ENCODE peak calls at places on chromosome 12, in five cellular contexts. W, E, Z, G and C are unnamed samples.

GRCh38 chr12:68157295-68157871 is 2.2 kb downstream of the IFNG start:
- ATAC-seq in Z (no peak), E (no peak), W (no peak), G (no peak), C (no peak)

GRCh38 chr12:67676624-67677023 is 28.1 kb downstream of the DYRK2 start:
- ATAC-seq in E (no peak), G (no peak), W (no peak), Z (no peak), C (no peak)

GRCh38 chr12:74539765-74540526 is 2.3 kb downstream of the ATXN7L3B start:
- ATAC-seq in Z (no peak), W (no peak), G (no peak), E (peak; percentile 4), C (no peak)

GRCh38 chr12:66312189-66312588 is 9.9 kb downstream of the HELB start:
- ATAC-seq in E (peak; percentile 51), W (no peak), Z (no peak), G (no peak), C (no peak)

GRCh38 chr12:67772276-67773169 is 124.0 kb downstream of the DYRK2 start:
- ATAC-seq in G (peak; percentile 54), E (no peak), W (no peak), Z (no peak), C (peak; percentile 70)

GRCh38 chr12:26340649-26341048 is 145.3 kb downstream of the SSPN start:
- ATAC-seq in E (peak; percentile 87), G (no peak), Z (no peak), W (peak; percentile 92), C (peak; percentile 70)

GRCh38 chr12:118436002-118436724 is 59.8 kb downstream of the SUDS3 start:
- ATAC-seq in Z (peak; percentile 74), G (peak; percentile 50), E (peak; percentile 68), W (no peak), C (no peak)

GRCh38 chr12:25518512-25518911 is 34.6 kb downstream of the LMNTD1 start:
- ATAC-seq in E (peak; percentile 91), G (no peak), W (no peak), Z (no peak), C (no peak)

GRCh38 chr12:126432780-126433179 is 1367.5 kb downstream of the AACS start:
- ATAC-seq in G (no peak), W (no peak), Z (no peak), E (no peak), C (no peak)

GRCh38 chr12:70367268-70368141 is 1.4 kb downstream of the KCNMB4 start:
- ATAC-seq in Z (peak; percentile 3), G (no peak), E (no peak), W (no peak), C (no peak)

GRCh38 chr12:8491848-8492530 is 21.3 kb upstream of the CLEC4D start:
- ATAC-seq in Z (no peak), G (no peak), E (no peak), W (peak; percentile 61), C (no peak)

GRCh38 chr12:86456241-86456640 is 200.1 kb upstream of the MGAT4C start:
- ATAC-seq in Z (no peak), G (no peak), W (no peak), E (no peak), C (no peak)

GRCh38 chr12:133235401-133236112 is at the start of gene ANHX:
- ATAC-seq in Z (no peak), G (no peak), W (no peak), E (no peak), C (no peak)

GRCh38 chr12:6311822-6312528 is 1.5 kb downstream of the PLEKHG6 start:
- ATAC-seq in G (no peak), W (no peak), E (peak; percentile 1), Z (no peak), C (no peak)

GRCh38 chr12:9687228-9687627 is 17.7 kb downstream of the CLEC2D start:
- ATAC-seq in W (no peak), G (no peak), Z (no peak), E (no peak), C (no peak)

GRCh38 chr12:116727902-116728301 is 10.0 kb downstream of the SPRING1 start:
- ATAC-seq in G (no peak), Z (no peak), E (no peak), W (peak; percentile 47), C (no peak)

GRCh38 chr12:70733385-70733784 is 96.2 kb upstream of the PTPRB start:
- ATAC-seq in W (peak; percentile 88), E (peak; percentile 91), Z (peak; percentile 80), G (peak; percentile 84), C (no peak)

GRCh38 chr12:132174015-132174660 is 29.9 kb downstream of the NOC4L start:
- ATAC-seq in Z (no peak), G (no peak), E (no peak), W (no peak), C (no peak)

GRCh38 chr12:23757541-23757962 is 191.9 kb downstream of the SOX5 start:
- ATAC-seq in G (no peak), Z (peak; percentile 95), E (no peak), W (no peak), C (no peak)

GRCh38 chr12:16863742-16864141 is 257.8 kb upstream of the LMO3 start:
- ATAC-seq in W (no peak), Z (no peak), G (no peak), E (no peak), C (no peak)

GRCh38 chr12:2013527-2014223 is 9.4 kb upstream of the DCP1B start:
- ATAC-seq in E (no peak), G (no peak), Z (peak; percentile 67), W (peak; percentile 45), C (peak; percentile 73)

GRCh38 chr12:104478396-104479140 is 21.8 kb downstream of the CHST11 start:
- ATAC-seq in E (peak; percentile 88), Z (no peak), W (peak; percentile 78), G (no peak), C (no peak)

GRCh38 chr12:89450922-89451321 is 73.7 kb downstream of the GALNT4 start:
- ATAC-seq in E (no peak), G (no peak), W (no peak), Z (no peak), C (no peak)

GRCh38 chr12:2403221-2403976 is 350.6 kb downstream of the CACNA1C start:
- ATAC-seq in Z (no peak), E (no peak), W (no peak), G (no peak), C (no peak)

GRCh38 chr12:5900533-5901255 is 44.4 kb downstream of the ANO2 start:
- ATAC-seq in W (no peak), Z (no peak), E (no peak), G (no peak), C (no peak)

GRCh38 chr12:132686831-132687210 is 321 bp downstream of the POLE start:
- ATAC-seq in Z (peak; percentile 1), W (peak; percentile 82), G (peak; percentile 67), E (peak; percentile 17), C (peak; percentile 58)

GRCh38 chr12:49369723-49370145 is 2.5 kb downstream of the SPATS2 start:
- ATAC-seq in E (peak; percentile 59), G (peak; percentile 45), Z (peak; percentile 45), W (no peak), C (no peak)

GRCh38 chr12:9699898-9700605 is 30.5 kb downstream of the CLEC2D start:
- ATAC-seq in G (no peak), Z (no peak), W (no peak), E (no peak), C (no peak)

GRCh38 chr12:109617496-109617895 is 43.9 kb downstream of the MVK start:
- ATAC-seq in W (no peak), E (no peak), Z (no peak), G (no peak), C (no peak)

GRCh38 chr12:109618091-109618490 is 44.5 kb downstream of the MVK start:
- ATAC-seq in E (no peak), Z (no peak), W (no peak), G (no peak), C (no peak)

GRCh38 chr12:109621864-109622485 is 48.4 kb downstream of the MVK start:
- ATAC-seq in W (no peak), E (no peak), Z (no peak), G (no peak), C (no peak)

GRCh38 chr12:109621271-109621671 is 47.7 kb downstream of the MVK start:
- ATAC-seq in W (no peak), Z (no peak), G (no peak), E (no peak), C (no peak)

GRCh38 chr12:109619002-109619604 is 45.5 kb downstream of the MVK start:
- ATAC-seq in E (no peak), W (no peak), G (no peak), Z (no peak), C (no peak)
- TF ChIP-seq EP300 in E (no peak), W (no peak), G (no peak), Z (no peak), C (no peak)

GRCh38 chr12:96183734-96184370 is 10.3 kb upstream of the ELK3 start:
- ATAC-seq in Z (no peak), G (no peak), E (no peak), W (no peak), C (no peak)
- TF ChIP-seq EP300 in Z (no peak), G (no peak), E (no peak), W (no peak), C (no peak)

DNA sequence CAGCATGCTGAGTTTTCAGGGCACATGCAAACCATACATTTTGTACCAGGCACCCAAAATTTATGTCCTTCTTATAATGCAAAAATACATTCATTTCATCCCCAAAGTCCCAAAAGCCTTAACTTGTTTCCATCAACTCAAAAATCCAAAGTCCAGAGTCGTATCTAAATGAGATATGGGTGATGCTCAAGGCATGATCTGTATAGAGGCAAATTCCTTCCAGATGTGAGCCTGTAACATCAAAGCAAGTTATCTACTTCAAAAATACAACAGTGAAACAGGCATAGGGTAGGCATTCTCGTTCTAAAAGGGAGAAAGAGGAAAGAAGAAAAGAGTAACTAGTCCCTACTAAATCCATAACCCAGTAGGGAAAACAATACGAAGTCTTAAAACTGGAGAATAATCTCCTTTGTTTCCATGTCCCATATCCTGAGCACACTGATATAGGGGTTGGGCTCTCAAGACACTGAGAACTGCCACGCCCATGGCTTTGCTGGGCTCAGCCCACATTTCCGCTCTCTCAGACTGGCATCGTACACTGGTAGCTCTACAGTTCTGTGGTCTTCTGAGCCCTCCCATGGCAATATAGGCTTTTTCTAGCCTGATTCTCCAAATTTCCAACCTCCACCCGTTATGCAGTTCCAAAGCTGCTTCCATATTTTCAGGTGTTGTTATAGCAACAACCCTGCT is 232.8 kb downstream of the TMTC2 start:
- ATAC-seq in Z (no peak), E (no peak), G (no peak), W (no peak), C (no peak)
- TF ChIP-seq EP300 in Z (no peak), E (no peak), G (no peak), W (no peak), C (no peak)

GRCh38 chr12:41049033-41049432 is 139.1 kb upstream of the PDZRN4 start:
- ATAC-seq in W (no peak), Z (no peak), E (no peak), G (no peak), C (no peak)
- TF ChIP-seq EP300 in W (no peak), Z (no peak), E (no peak), G (no peak), C (no peak)